ENCODE peak calls at places on chromosomes 1 and 21, in eight cellular contexts. R is BJ; D is BE2C; B is CD4-positive, alpha-beta T cell; N is choroid plexus epithelial cell; P is HCT116; T is psoas muscle; G is neural crest cell. F is an unnamed sample.

GRCh38 chr1:33228935-33229487 is 27.3 kb upstream of the ZNF362 start:
- DNase-seq in R (peak), D (no peak), B (no peak), N (peak), P (no peak), T (no peak), G (no peak), F (peak)

GRCh38 chr21:24941316-24942185 is 665.7 kb downstream of the MRPL39 start:
- DNase-seq in R (no peak), D (peak), B (no peak), N (no peak), P (no peak), T (no peak), G (no peak), F (peak)

GRCh38 chr1:204267191-204267601 is 53.4 kb upstream of the GOLT1A start:
- DNase-seq in R (no peak), D (no peak), B (no peak), N (no peak), P (no peak), T (no peak), G (no peak), F (no peak)

GRCh38 chr1:54609301-54609921 is 13.9 kb downstream of the FAM151A start:
- DNase-seq in R (no peak), D (no peak), B (no peak), N (no peak), P (no peak), T (no peak), G (no peak), F (no peak)

GRCh38 chr1:235887676-235888075 is 21.0 kb upstream of the LYST start:
- DNase-seq in R (no peak), D (no peak), B (no peak), N (no peak), P (no peak), T (no peak), G (no peak), F (no peak)

GRCh38 chr1:205925730-205926129 is 17.5 kb downstream of the SLC26A9 start:
- DNase-seq in R (no peak), D (no peak), B (no peak), N (peak), P (no peak), T (no peak), G (no peak), F (peak)

GRCh38 chr1:210328032-210328745 is 513 bp upstream of the HHAT start:
- DNase-seq in R (no peak), D (peak), B (no peak), N (no peak), P (no peak), T (no peak), G (no peak), F (no peak)

GRCh38 chr21:18985584-18985983 is 582.0 kb upstream of the TMPRSS15 start:
- DNase-seq in R (no peak), D (no peak), B (no peak), N (no peak), P (no peak), T (no peak), G (no peak), F (no peak)

GRCh38 chr1:111214086-111214801 is 13.3 kb upstream of the CHI3L2 start:
- DNase-seq in R (no peak), D (no peak), B (no peak), N (no peak), P (no peak), T (no peak), G (no peak), F (no peak)

GRCh38 chr1:200252526-200252925 is 157.3 kb downstream of the ZNF281 start:
- DNase-seq in R (no peak), D (no peak), B (no peak), N (peak), P (no peak), T (no peak), G (no peak), F (peak)

GRCh38 chr1:109327285-109327684 is 20.5 kb upstream of the MYBPHL start:
- DNase-seq in R (no peak), D (no peak), B (no peak), N (no peak), P (no peak), T (no peak), G (no peak), F (no peak)

GRCh38 chr1:107689157-107689556 is 275.8 kb downstream of the VAV3 start:
- DNase-seq in R (no peak), D (no peak), B (no peak), N (no peak), P (no peak), T (no peak), G (no peak), F (no peak)

GRCh38 chr1:6899141-6899540 is 113.9 kb downstream of the CAMTA1 start:
- DNase-seq in R (no peak), D (no peak), B (no peak), N (peak), P (no peak), T (no peak), G (no peak), F (no peak)

GRCh38 chr1:109984190-109984455 is 442 bp upstream of the AHCYL1 start:
- DNase-seq in R (no peak), D (no peak), B (no peak), N (peak), P (no peak), T (no peak), G (no peak), F (no peak)

GRCh38 chr1:168295715-168296114 is 15.0 kb downstream of the TBX19 start:
- DNase-seq in R (no peak), D (no peak), B (no peak), N (no peak), P (no peak), T (no peak), G (no peak), F (no peak)

GRCh38 chr1:23401313-23401712 is 23.2 kb downstream of the TCEA3 start:
- DNase-seq in R (no peak), D (no peak), B (no peak), N (no peak), P (no peak), T (no peak), G (no peak), F (no peak)

GRCh38 chr1:76035053-76035452 is 39.5 kb upstream of the ST6GALNAC3 start:
- DNase-seq in R (no peak), D (peak), B (no peak), N (no peak), P (no peak), T (no peak), G (no peak), F (no peak)

GRCh38 chr1:213573648-213574009 is 414.1 kb upstream of the PROX1 start:
- DNase-seq in R (no peak), D (no peak), B (no peak), N (no peak), P (no peak), T (no peak), G (no peak), F (no peak)

GRCh38 chr1:8204823-8205222 is 113.1 kb upstream of the SLC45A1 start:
- DNase-seq in R (no peak), D (no peak), B (no peak), N (no peak), P (no peak), T (no peak), G (no peak), F (no peak)

GRCh38 chr1:160217466-160218165 is 12.4 kb downstream of the PEA15 start:
- DNase-seq in R (no peak), D (no peak), B (no peak), N (no peak), P (no peak), T (no peak), G (no peak), F (no peak)

GRCh38 chr1:183461350-183461749 is 10.9 kb upstream of the SMG7 start:
- DNase-seq in R (no peak), D (no peak), B (no peak), N (peak), P (no peak), T (no peak), G (no peak), F (no peak)

GRCh38 chr21:44800971-44801467 is 601 bp downstream of the UBE2G2 start:
- DNase-seq in R (no peak), D (no peak), B (no peak), N (peak), P (peak), T (no peak), G (no peak), F (peak)

GRCh38 chr21:44932366-44933181 is 7.3 kb upstream of the SLX9 start:
- DNase-seq in R (no peak), D (peak), B (peak), N (peak), P (no peak), T (peak), G (peak), F (no peak)

GRCh38 chr1:6554907-6555778 is at the start of gene TAS1R1:
- DNase-seq in R (no peak), D (peak), B (no peak), N (no peak), P (no peak), T (peak), G (no peak), F (no peak)

GRCh38 chr1:214074477-214074876 is 86.7 kb downstream of the PROX1 start:
- DNase-seq in R (no peak), D (peak), B (no peak), N (no peak), P (no peak), T (no peak), G (no peak), F (no peak)

GRCh38 chr21:44957047-44957831 is 17.4 kb downstream of the SLX9 start:
- DNase-seq in R (no peak), D (no peak), B (no peak), N (no peak), P (no peak), T (peak), G (no peak), F (no peak)

GRCh38 chr1:5477716-5478115 is 514.5 kb downstream of the NPHP4 start:
- DNase-seq in R (no peak), D (no peak), B (no peak), N (no peak), P (no peak), T (no peak), G (no peak), F (no peak)

GRCh38 chr1:4587721-4588120 is 66.7 kb upstream of the AJAP1 start:
- DNase-seq in R (no peak), D (no peak), B (no peak), N (no peak), P (no peak), T (no peak), G (no peak), F (no peak)

GRCh38 chr1:227508431-227508830 is 54.9 kb upstream of the ZNF678 start:
- DNase-seq in R (no peak), D (no peak), B (no peak), N (no peak), P (no peak), T (no peak), G (no peak), F (no peak)

GRCh38 chr1:183776731-183777130 is 28.2 kb upstream of the RGL1 start:
- DNase-seq in R (no peak), D (no peak), B (no peak), N (peak), P (no peak), T (no peak), G (no peak), F (peak)

GRCh38 chr1:9240914-9241820 is 6.6 kb downstream of the H6PD start:
- DNase-seq in R (no peak), D (no peak), B (no peak), N (no peak), P (no peak), T (no peak), G (no peak), F (no peak)

GRCh38 chr1:9238134-9238533 is 3.6 kb downstream of the H6PD start:
- DNase-seq in R (no peak), D (no peak), B (no peak), N (no peak), P (no peak), T (no peak), G (no peak), F (no peak)

GRCh38 chr1:9238550-9238949 is 4.0 kb downstream of the H6PD start:
- DNase-seq in R (no peak), D (no peak), B (no peak), N (peak), P (no peak), T (no peak), G (no peak), F (no peak)

GRCh38 chr1:9241891-9242290 is 7.3 kb downstream of the H6PD start:
- DNase-seq in R (no peak), D (no peak), B (no peak), N (no peak), P (no peak), T (no peak), G (no peak), F (no peak)

GRCh38 chr1:9239622-9240401 is 5.2 kb downstream of the H6PD start:
- DNase-seq in R (no peak), D (no peak), B (peak), N (peak), P (no peak), T (peak), G (no peak), F (peak)
- TF ChIP-seq CTCF in R (no peak), D (no peak), B (no peak), N (no peak), P (no peak), T (no peak), G (no peak), F (no peak)

GRCh38 chr1:176691251-176692228 is 228.6 kb downstream of the PAPPA2 start:
- DNase-seq in R (peak), D (peak), B (no peak), N (peak), P (peak), T (no peak), G (peak), F (peak)
- TF ChIP-seq CTCF in R (peak), D (peak), B (peak), N (peak), P (peak), T (peak), G (peak), F (peak)

GRCh38 chr1:85822696-85823095 is 114.5 kb upstream of the ZNHIT6 start:
- DNase-seq in R (no peak), D (no peak), B (no peak), N (peak), P (no peak), T (no peak), G (no peak), F (no peak)

GRCh38 chr1:85818371-85818770 is 110.1 kb upstream of the ZNHIT6 start:
- DNase-seq in R (peak), D (no peak), B (no peak), N (peak), P (no peak), T (no peak), G (no peak), F (peak)

GRCh38 chr1:85824066-85824835 is 116.0 kb upstream of the ZNHIT6 start:
- DNase-seq in R (no peak), D (no peak), B (no peak), N (peak), P (no peak), T (no peak), G (no peak), F (no peak)
- TF ChIP-seq CTCF in R (no peak), D (no peak), B (no peak), N (no peak), P (peak), T (no peak), G (no peak), F (no peak)

GRCh38 chr1:197690074-197690473 is 85.2 kb downstream of the DENND1B start:
- DNase-seq in R (no peak), D (peak), B (no peak), N (no peak), P (no peak), T (no peak), G (no peak), F (no peak)

GRCh38 chr1:197691816-197692215 is 83.5 kb downstream of the DENND1B start:
- DNase-seq in R (no peak), D (no peak), B (no peak), N (no peak), P (no peak), T (no peak), G (no peak), F (no peak)

GRCh38 chr1:197696372-197696771 is 78.9 kb downstream of the DENND1B start:
- DNase-seq in R (no peak), D (no peak), B (no peak), N (peak), P (no peak), T (no peak), G (no peak), F (peak)

GRCh38 chr1:197695961-197696360 is 79.3 kb downstream of the DENND1B start:
- DNase-seq in R (no peak), D (no peak), B (no peak), N (peak), P (no peak), T (no peak), G (no peak), F (peak)

GRCh38 chr1:197692965-197693364 is 82.3 kb downstream of the DENND1B start:
- DNase-seq in R (no peak), D (no peak), B (no peak), N (peak), P (peak), T (no peak), G (no peak), F (peak)
- TF ChIP-seq CTCF in R (peak), D (peak), B (no peak), N (peak), P (no peak), T (peak), G (no peak), F (peak)

GRCh38 chr1:92599184-92599583 is 112.5 kb upstream of the GFI1 start:
- DNase-seq in R (no peak), D (no peak), B (no peak), N (peak), P (peak), T (no peak), G (no peak), F (peak)
- TF ChIP-seq CTCF in R (peak), D (no peak), B (peak), N (peak), P (peak), T (peak), G (peak), F (peak)

F was measured in astrocyte of the spinal cord.